ENCODE peak calls at places on chromosomes 4 and X, in five cellular contexts. F is neuronal stem cell, G is IMR-90, X is H1, S is mesenchymal stem cell. B is an unnamed sample.

GRCh38 chrX:101993335-101993734 is 61.5 kb upstream of the ZMAT1 start:
- DNase-seq in F (no peak), G (no peak), X (no peak), S (no peak), B (no peak)

GRCh38 chrX:125532411-125533089 is 212.9 kb downstream of the TEX13C start:
- DNase-seq in F (no peak), G (no peak), X (no peak), S (no peak), B (no peak)

GRCh38 chrX:19883878-19884277 is 3.5 kb downstream of the SH3KBP1 start:
- DNase-seq in F (no peak), G (no peak), X (no peak), S (no peak), B (no peak)

GRCh38 chr4:174873931-174874330 is 44.2 kb upstream of the ADAM29 start:
- DNase-seq in F (peak), G (no peak), X (no peak), S (no peak), B (no peak)

GRCh38 chrX:49053223-49054072 is 5.4 kb upstream of the CCDC120 start:
- DNase-seq in F (peak), G (peak), X (no peak), S (peak), B (peak)

GRCh38 chr4:6953751-6954380 is 44.2 kb downstream of the TBC1D14 start:
- DNase-seq in F (no peak), G (peak), X (no peak), S (peak), B (peak)

GRCh38 chrX:38882894-38883620 is 81.8 kb downstream of the MID1IP1 start:
- DNase-seq in F (no peak), G (peak), X (no peak), S (peak), B (no peak)

GRCh38 chrX:134725103-134725690 is 66.9 kb upstream of the PLAC1 start:
- DNase-seq in F (no peak), G (no peak), X (no peak), S (no peak), B (no peak)

GRCh38 chrX:23849241-23849640 is 58.5 kb downstream of the APOO start:
- DNase-seq in F (no peak), G (no peak), X (no peak), S (no peak), B (no peak)

GRCh38 chr4:159077702-159078495 is 25.0 kb upstream of the RAPGEF2 start:
- DNase-seq in F (no peak), G (peak), X (no peak), S (no peak), B (no peak)

GRCh38 chrX:55524487-55524886 is 34.8 kb upstream of the USP51 start:
- DNase-seq in F (no peak), G (peak), X (no peak), S (no peak), B (no peak)

GRCh38 chr4:37765741-37766140 is 60.7 kb upstream of the PGM2 start:
- DNase-seq in F (no peak), G (no peak), X (no peak), S (no peak), B (no peak)

GRCh38 chr4:24802648-24803047 is 7.3 kb downstream of the SOD3 start:
- DNase-seq in F (no peak), G (no peak), X (no peak), S (no peak), B (no peak)

GRCh38 chrX:75421688-75422087 is 101.1 kb downstream of the ZDHHC15 start:
- DNase-seq in F (no peak), G (no peak), X (no peak), S (no peak), B (no peak)

GRCh38 chr4:95318483-95318882 is 230.3 kb downstream of the UNC5C start:
- DNase-seq in F (no peak), G (no peak), X (no peak), S (no peak), B (no peak)

GRCh38 chr4:140135529-140136021 is 18.4 kb downstream of the MAML3 start:
- DNase-seq in F (no peak), G (no peak), X (no peak), S (peak), B (no peak)

GRCh38 chrX:26649534-26649933 is 433.6 kb downstream of the MAGEB5 start:
- DNase-seq in F (no peak), G (peak), X (no peak), S (no peak), B (no peak)

GRCh38 chr4:1337951-1338751 is 8.9 kb upstream of the UVSSA start:
- DNase-seq in F (no peak), G (no peak), X (no peak), S (no peak), B (no peak)

GRCh38 chr4:19924761-19925160 is 326.9 kb upstream of the SLIT2 start:
- DNase-seq in F (no peak), G (peak), X (no peak), S (no peak), B (no peak)

GRCh38 chr4:126071346-126072333 is 756.9 kb downstream of the FAT4 start:
- DNase-seq in F (no peak), G (peak), X (no peak), S (no peak), B (no peak)

GRCh38 chrX:123236868-123237267 is 52.8 kb downstream of the GRIA3 start:
- DNase-seq in F (no peak), G (no peak), X (no peak), S (no peak), B (no peak)

GRCh38 chr4:40186665-40187014 is 10.2 kb upstream of the RHOH start:
- DNase-seq in F (no peak), G (no peak), X (no peak), S (no peak), B (no peak)

GRCh38 chrX:9873952-9874351 is 87.7 kb downstream of the SHROOM2 start:
- DNase-seq in F (no peak), G (peak), X (no peak), S (peak), B (peak)

GRCh38 chrX:2325076-2325784 is 175.5 kb downstream of the DHRSX start:
- DNase-seq in F (no peak), G (peak), X (no peak), S (no peak), B (peak)

GRCh38 chr4:159787901-159788300 is 685.0 kb downstream of the RAPGEF2 start:
- DNase-seq in F (no peak), G (no peak), X (no peak), S (no peak), B (no peak)

GRCh38 chr4:186827542-186827887 is 103.9 kb upstream of the FAT1 start:
- DNase-seq in F (no peak), G (peak), X (no peak), S (no peak), B (no peak)

GRCh38 chr4:104015680-104016079 is 295.9 kb upstream of the TACR3 start:
- DNase-seq in F (no peak), G (no peak), X (no peak), S (peak), B (no peak)

GRCh38 chr4:4491396-4491893 is 50.4 kb downstream of the STX18 start:
- DNase-seq in F (no peak), G (no peak), X (no peak), S (no peak), B (no peak)

GRCh38 chr4:21012851-21013331 is 312.6 kb downstream of the PACRGL start:
- DNase-seq in F (no peak), G (no peak), X (no peak), S (peak), B (no peak)

GRCh38 chr4:8182858-8183725 is 16.0 kb upstream of the SH3TC1 start:
- DNase-seq in F (no peak), G (peak), X (no peak), S (peak), B (no peak)

GRCh38 chr4:185932491-185932890 is 120.5 kb upstream of the SORBS2 start:
- DNase-seq in F (no peak), G (no peak), X (no peak), S (no peak), B (no peak)

GRCh38 chrX:119398974-119399771 is at the start of gene SLC25A43:
- DNase-seq in F (no peak), G (no peak), X (no peak), S (peak), B (peak)

GRCh38 chr4:99390060-99390459 is 37.5 kb upstream of the ADH1C start:
- DNase-seq in F (no peak), G (peak), X (no peak), S (no peak), B (no peak)

GRCh38 chrX:17822351-17822750 is 38.7 kb downstream of the RAI2 start:
- DNase-seq in F (no peak), G (no peak), X (no peak), S (no peak), B (no peak)

GRCh38 chr4:76219299-76220055 is 5.9 kb upstream of the SCARB2 start:
- DNase-seq in F (no peak), G (peak), X (no peak), S (peak), B (no peak)

GRCh38 chr4:41540687-41541086 is 2.7 kb downstream of the LIMCH1 start:
- DNase-seq in F (no peak), G (no peak), X (no peak), S (no peak), B (no peak)

GRCh38 chr4:188002751-188003150 is 7.2 kb downstream of the ZFP42 start:
- DNase-seq in F (no peak), G (no peak), X (no peak), S (no peak), B (no peak)
- H3K27ac ChIP-seq in F (no peak), G (no peak), X (no peak), S (no peak), B (no peak)

GRCh38 chr4:87560802-87561201 is 31.6 kb upstream of the SPARCL1 start:
- DNase-seq in F (no peak), G (no peak), X (no peak), S (no peak), B (no peak)
- H2BK15ac ChIP-seq in F (no peak), G (no peak), X (peak), S (no peak), B (no peak)

DNA sequence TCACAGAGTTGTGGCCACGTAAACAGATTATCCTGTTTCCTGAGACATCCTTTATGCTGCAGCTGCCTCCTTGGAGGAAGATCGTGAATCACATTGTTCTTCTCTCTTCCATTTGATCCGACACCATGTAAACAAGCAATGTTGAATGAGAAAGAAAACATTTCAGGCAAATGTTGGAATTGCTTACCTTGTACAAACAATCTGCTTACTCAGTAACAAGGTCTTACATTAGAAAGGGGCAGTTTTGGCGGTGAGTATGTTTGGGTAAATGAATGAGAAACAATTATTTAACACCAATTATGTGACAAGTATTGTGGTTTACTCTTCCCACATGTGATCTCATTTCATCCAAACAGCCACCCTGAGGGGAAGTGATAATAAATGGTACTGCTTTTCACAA is 637.8 kb downstream of the RAB28 start:
- DNase-seq in F (no peak), G (no peak), X (no peak), S (peak), B (no peak)
- H4K91ac ChIP-seq in F (no peak), G (no peak), X (no peak), S (no peak), B (no peak)

DNA sequence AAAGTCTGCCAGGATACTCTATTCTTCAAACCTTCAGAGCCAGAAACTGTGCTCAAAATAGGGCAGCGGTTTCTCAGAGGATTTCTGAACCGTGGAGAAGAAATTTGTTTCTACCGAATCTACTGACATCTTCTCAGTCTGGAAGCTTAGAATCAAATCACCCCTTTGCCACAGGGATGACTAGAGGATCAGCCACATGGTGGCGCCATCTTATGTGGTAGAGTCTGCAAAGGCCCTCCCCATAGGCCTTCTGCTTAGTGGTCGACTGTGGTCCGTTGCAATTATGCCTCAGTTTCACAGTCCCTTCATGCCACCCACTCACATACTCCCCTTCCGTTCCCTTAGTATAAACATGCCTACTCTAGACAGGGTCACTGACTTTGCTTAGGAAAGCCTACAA is 680.7 kb upstream of the SPANXN1 start:
- DNase-seq in F (no peak), G (no peak), X (no peak), S (peak), B (peak)
- H3K27ac ChIP-seq in F (no peak), G (no peak), X (no peak), S (no peak), B (no peak)

GRCh38 chr4:77355731-77356130 is 198.7 kb downstream of the CCNG2 start:
- DNase-seq in F (no peak), G (no peak), X (no peak), S (no peak), B (no peak)
- H2BK15ac ChIP-seq in F (no peak), G (no peak), X (no peak), S (no peak), B (no peak)

B was measured in H9.